ENCODE peak calls at places on chromosomes 11 and 22, in ten cellular contexts. R, E, P, C, G, V, M, W, U and X are unnamed samples.

GRCh38 chr22:38973289-38974169 is 8.6 kb upstream of the APOBEC3B start:
- DNase-seq in R (no peak), E (peak; percentile 69), P (peak; percentile 51), C (no peak), G (no peak), V (peak; percentile 23), M (peak; percentile 51), W (no peak), U (peak; percentile 55), X (peak; percentile 51)

GRCh38 chr11:64267207-64267945 is 16.0 kb downstream of the PLCB3 start:
- DNase-seq in R (no peak), E (no peak), P (no peak), C (no peak), G (no peak), V (no peak), M (peak; percentile 48), W (no peak), U (no peak), X (no peak)

GRCh38 chr11:75473684-75474083 is 40.7 kb upstream of the KLHL35 start:
- DNase-seq in R (no peak), E (no peak), P (no peak), C (no peak), G (no peak), V (no peak), M (no peak), W (no peak), U (no peak), X (no peak)

GRCh38 chr11:18229501-18229900 is 7.1 kb downstream of the SAA4 start:
- DNase-seq in R (no peak), E (no peak), P (no peak), C (no peak), G (no peak), V (no peak), M (no peak), W (no peak), U (no peak), X (no peak)

GRCh38 chr11:93957553-93957952 is 63.6 kb upstream of the HEPHL1 start:
- DNase-seq in R (no peak), E (no peak), P (no peak), C (no peak), G (no peak), V (no peak), M (no peak), W (no peak), U (no peak), X (no peak)

GRCh38 chr11:66874232-66874631 is 17.4 kb downstream of the LRFN4 start:
- DNase-seq in R (no peak), E (no peak), P (no peak), C (no peak), G (no peak), V (no peak), M (no peak), W (no peak), U (no peak), X (no peak)

GRCh38 chr11:6599884-6600390 is 3.5 kb downstream of the RRP8 start:
- DNase-seq in R (no peak), E (no peak), P (no peak), C (no peak), G (no peak), V (no peak), M (no peak), W (no peak), U (no peak), X (peak; percentile 7)

GRCh38 chr11:66479741-66480115 is 506 bp upstream of the DPP3 start:
- DNase-seq in R (no peak), E (no peak), P (peak; percentile 80), C (no peak), G (peak; percentile 44), V (no peak), M (no peak), W (no peak), U (no peak), X (no peak)

GRCh38 chr11:119854521-119854920 is 125.5 kb upstream of the NECTIN1 start:
- DNase-seq in R (no peak), E (no peak), P (no peak), C (no peak), G (no peak), V (no peak), M (no peak), W (no peak), U (no peak), X (no peak)

GRCh38 chr22:46974631-46975585 is 212.5 kb downstream of the TBC1D22A start:
- DNase-seq in R (no peak), E (no peak), P (no peak), C (no peak), G (no peak), V (no peak), M (no peak), W (no peak), U (no peak), X (no peak)

GRCh38 chr11:130801287-130802146 is 114.8 kb downstream of the SNX19 start:
- DNase-seq in R (no peak), E (no peak), P (no peak), C (no peak), G (no peak), V (no peak), M (peak; percentile 75), W (peak; percentile 90), U (no peak), X (no peak)

GRCh38 chr11:118241191-118242098 is 10.7 kb downstream of the MPZL3 start:
- DNase-seq in R (no peak), E (no peak), P (peak; percentile 57), C (no peak), G (no peak), V (no peak), M (peak; percentile 69), W (no peak), U (no peak), X (peak; percentile 69)

GRCh38 chr22:23187871-23188700 is 7.8 kb downstream of the BCR start:
- DNase-seq in R (no peak), E (no peak), P (no peak), C (no peak), G (no peak), V (no peak), M (peak; percentile 38), W (no peak), U (no peak), X (no peak)

GRCh38 chr11:126518996-126519351 is 163.5 kb downstream of the ST3GAL4 start:
- DNase-seq in R (no peak), E (no peak), P (no peak), C (no peak), G (no peak), V (no peak), M (no peak), W (no peak), U (no peak), X (no peak)

GRCh38 chr11:92225206-92225562 is 566 bp downstream of the FAT3 start:
- DNase-seq in R (no peak), E (peak; percentile 51), P (no peak), C (no peak), G (no peak), V (no peak), M (no peak), W (peak; percentile 30), U (no peak), X (no peak)

GRCh38 chr22:48572951-48573350 is 1254.7 kb downstream of the BRD1 start:
- DNase-seq in R (no peak), E (no peak), P (no peak), C (no peak), G (no peak), V (no peak), M (no peak), W (no peak), U (no peak), X (no peak)

GRCh38 chr22:48853627-48854240 is 973.9 kb downstream of the BRD1 start:
- DNase-seq in R (peak; percentile 5), E (no peak), P (no peak), C (no peak), G (no peak), V (no peak), M (no peak), W (no peak), U (no peak), X (no peak)